ENCODE peak calls at places on chromosomes 13 and 19, in eight cellular contexts. One of them, this sample, is unnamed.

GRCh38 chr13:94556016-94556415 is 39.9 kb downstream of the TGDS start:
- DNase-seq in progenitor cell of endocrine pancreas: no peak
- DNase-seq in GM06990: no peak
- DNase-seq in heart left ventricle: no peak
- DNase-seq in neural crest cell: no peak
- DNase-seq in Peyer's patch: no peak
- DNase-seq in fibroblast of lung: no peak
- DNase-seq in CD8-positive, alpha-beta T cell: no peak
- DNase-seq in this sample: no peak

GRCh38 chr13:113663934-113664333 is 3.1 kb upstream of the GRK1 start:
- DNase-seq in progenitor cell of endocrine pancreas: no peak
- DNase-seq in GM06990: no peak
- DNase-seq in heart left ventricle: no peak
- DNase-seq in neural crest cell: no peak
- DNase-seq in Peyer's patch: peak
- DNase-seq in fibroblast of lung: peak
- DNase-seq in CD8-positive, alpha-beta T cell: no peak
- DNase-seq in this sample: no peak

GRCh38 chr13:41546372-41547252 is 89.3 kb downstream of the RGCC start:
- DNase-seq in progenitor cell of endocrine pancreas: no peak
- DNase-seq in GM06990: no peak
- DNase-seq in heart left ventricle: no peak
- DNase-seq in neural crest cell: no peak
- DNase-seq in Peyer's patch: no peak
- DNase-seq in fibroblast of lung: peak
- DNase-seq in CD8-positive, alpha-beta T cell: no peak
- DNase-seq in this sample: no peak

GRCh38 chr19:17339088-17339741 is 1.9 kb downstream of the GTPBP3 start:
- DNase-seq in progenitor cell of endocrine pancreas: no peak
- DNase-seq in GM06990: no peak
- DNase-seq in heart left ventricle: no peak
- DNase-seq in neural crest cell: no peak
- DNase-seq in Peyer's patch: no peak
- DNase-seq in fibroblast of lung: no peak
- DNase-seq in CD8-positive, alpha-beta T cell: no peak
- DNase-seq in this sample: no peak

GRCh38 chr13:62512194-62513141 is 1096.8 kb upstream of the PCDH20 start:
- DNase-seq in progenitor cell of endocrine pancreas: no peak
- DNase-seq in GM06990: peak
- DNase-seq in heart left ventricle: no peak
- DNase-seq in neural crest cell: peak
- DNase-seq in Peyer's patch: peak
- DNase-seq in fibroblast of lung: peak
- DNase-seq in CD8-positive, alpha-beta T cell: no peak
- DNase-seq in this sample: peak

GRCh38 chr13:49296659-49297058 is 48.9 kb downstream of the CDADC1 start:
- DNase-seq in progenitor cell of endocrine pancreas: no peak
- DNase-seq in GM06990: no peak
- DNase-seq in heart left ventricle: no peak
- DNase-seq in neural crest cell: no peak
- DNase-seq in Peyer's patch: no peak
- DNase-seq in fibroblast of lung: no peak
- DNase-seq in CD8-positive, alpha-beta T cell: no peak
- DNase-seq in this sample: no peak

GRCh38 chr13:24182703-24183081 is 22.2 kb downstream of the SPATA13 start:
- DNase-seq in progenitor cell of endocrine pancreas: no peak
- DNase-seq in GM06990: no peak
- DNase-seq in heart left ventricle: no peak
- DNase-seq in neural crest cell: no peak
- DNase-seq in Peyer's patch: no peak
- DNase-seq in fibroblast of lung: no peak
- DNase-seq in CD8-positive, alpha-beta T cell: no peak
- DNase-seq in this sample: no peak

GRCh38 chr13:75481176-75482069 is 546 bp downstream of the TBC1D4 start:
- DNase-seq in progenitor cell of endocrine pancreas: peak
- DNase-seq in GM06990: peak
- DNase-seq in heart left ventricle: peak
- DNase-seq in neural crest cell: peak
- DNase-seq in Peyer's patch: peak
- DNase-seq in fibroblast of lung: peak
- DNase-seq in CD8-positive, alpha-beta T cell: no peak
- DNase-seq in this sample: peak

GRCh38 chr13:113942591-113943103 is 31.2 kb downstream of the C13orf46 start:
- DNase-seq in progenitor cell of endocrine pancreas: no peak
- DNase-seq in GM06990: no peak
- DNase-seq in heart left ventricle: no peak
- DNase-seq in neural crest cell: no peak
- DNase-seq in Peyer's patch: peak
- DNase-seq in fibroblast of lung: no peak
- DNase-seq in CD8-positive, alpha-beta T cell: no peak
- DNase-seq in this sample: no peak

GRCh38 chr19:16067205-16067938 is 8.9 kb upstream of the TPM4 start:
- DNase-seq in progenitor cell of endocrine pancreas: no peak
- DNase-seq in GM06990: no peak
- DNase-seq in heart left ventricle: no peak
- DNase-seq in neural crest cell: no peak
- DNase-seq in Peyer's patch: peak
- DNase-seq in fibroblast of lung: peak
- DNase-seq in CD8-positive, alpha-beta T cell: no peak
- DNase-seq in this sample: no peak

GRCh38 chr19:7500811-7501450 is 12.1 kb upstream of the PEX11G start:
- DNase-seq in progenitor cell of endocrine pancreas: peak
- DNase-seq in GM06990: no peak
- DNase-seq in heart left ventricle: no peak
- DNase-seq in neural crest cell: peak
- DNase-seq in Peyer's patch: peak
- DNase-seq in fibroblast of lung: no peak
- DNase-seq in CD8-positive, alpha-beta T cell: no peak
- DNase-seq in this sample: peak

GRCh38 chr19:39845621-39846175 is 481 bp downstream of the FBL start:
- DNase-seq in progenitor cell of endocrine pancreas: no peak
- DNase-seq in GM06990: peak
- DNase-seq in heart left ventricle: peak
- DNase-seq in neural crest cell: no peak
- DNase-seq in Peyer's patch: no peak
- DNase-seq in fibroblast of lung: no peak
- DNase-seq in CD8-positive, alpha-beta T cell: no peak
- DNase-seq in this sample: no peak

GRCh38 chr13:112869202-112870061 is 99.6 kb upstream of the MCF2L start:
- DNase-seq in progenitor cell of endocrine pancreas: no peak
- DNase-seq in GM06990: no peak
- DNase-seq in heart left ventricle: no peak
- DNase-seq in neural crest cell: no peak
- DNase-seq in Peyer's patch: no peak
- DNase-seq in fibroblast of lung: peak
- DNase-seq in CD8-positive, alpha-beta T cell: no peak
- DNase-seq in this sample: no peak

GRCh38 chr19:2235396-2236284 is 489 bp downstream of the PLEKHJ1 start:
- DNase-seq in progenitor cell of endocrine pancreas: peak
- DNase-seq in GM06990: no peak
- DNase-seq in heart left ventricle: peak
- DNase-seq in neural crest cell: no peak
- DNase-seq in Peyer's patch: peak
- DNase-seq in fibroblast of lung: no peak
- DNase-seq in CD8-positive, alpha-beta T cell: no peak
- DNase-seq in this sample: no peak

GRCh38 chr19:35279985-35280821 is 2.1 kb upstream of the HAMP start:
- DNase-seq in progenitor cell of endocrine pancreas: no peak
- DNase-seq in GM06990: no peak
- DNase-seq in heart left ventricle: no peak
- DNase-seq in neural crest cell: no peak
- DNase-seq in Peyer's patch: no peak
- DNase-seq in fibroblast of lung: no peak
- DNase-seq in CD8-positive, alpha-beta T cell: no peak
- DNase-seq in this sample: no peak

GRCh38 chr19:45630463-45630862 is 8.7 kb downstream of the EML2 start:
- DNase-seq in progenitor cell of endocrine pancreas: no peak
- DNase-seq in GM06990: peak
- DNase-seq in heart left ventricle: no peak
- DNase-seq in neural crest cell: no peak
- DNase-seq in Peyer's patch: no peak
- DNase-seq in fibroblast of lung: peak
- DNase-seq in CD8-positive, alpha-beta T cell: no peak
- DNase-seq in this sample: no peak

GRCh38 chr13:70339738-70340137 is 231.5 kb upstream of the KLHL1 start:
- DNase-seq in progenitor cell of endocrine pancreas: no peak
- DNase-seq in GM06990: no peak
- DNase-seq in heart left ventricle: no peak
- DNase-seq in neural crest cell: no peak
- DNase-seq in Peyer's patch: no peak
- DNase-seq in fibroblast of lung: no peak
- DNase-seq in CD8-positive, alpha-beta T cell: no peak
- DNase-seq in this sample: peak
- TF ChIP-seq CTCF in progenitor cell of endocrine pancreas: peak
- TF ChIP-seq CTCF in GM06990: peak
- TF ChIP-seq CTCF in heart left ventricle: no peak
- TF ChIP-seq CTCF in neural crest cell: peak
- TF ChIP-seq CTCF in Peyer's patch: peak
- TF ChIP-seq CTCF in fibroblast of lung: no peak
- TF ChIP-seq CTCF in CD8-positive, alpha-beta T cell: no peak
- TF ChIP-seq CTCF in this sample: peak

DNA sequence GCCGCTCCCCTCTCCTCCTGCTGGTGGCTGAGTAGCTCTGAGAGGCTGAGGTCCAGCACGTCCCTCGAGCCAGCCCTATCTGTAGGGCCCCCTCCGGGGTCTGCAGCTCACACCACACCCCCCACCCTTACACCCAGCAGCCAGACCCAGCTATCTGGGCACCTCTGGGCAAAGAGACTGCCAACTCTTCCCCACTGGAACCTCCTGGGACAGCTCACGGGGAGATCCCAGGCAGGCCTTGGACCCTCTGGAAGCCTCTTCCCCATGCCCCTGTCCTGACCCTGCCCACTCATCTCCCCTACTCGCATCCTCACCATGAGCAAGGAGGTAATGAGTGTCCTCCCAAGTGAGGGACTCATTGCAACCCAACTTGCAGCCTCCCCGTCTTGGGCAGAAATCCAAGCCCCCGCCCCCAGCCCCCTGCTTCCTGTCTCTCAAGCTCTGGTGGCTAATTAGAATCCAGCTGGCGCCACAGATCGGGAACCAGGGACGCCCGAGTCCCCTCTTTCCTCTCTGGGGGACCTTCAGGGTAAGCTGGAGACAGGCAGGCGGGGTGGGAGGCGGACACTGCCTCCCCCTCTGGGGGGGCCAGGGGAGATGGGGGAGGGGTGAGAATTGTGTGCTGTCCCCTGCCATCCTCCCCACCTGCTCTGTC is 22.1 kb downstream of the ADGRL1 start:
- DNase-seq in progenitor cell of endocrine pancreas: no peak
- DNase-seq in GM06990: no peak
- DNase-seq in heart left ventricle: no peak
- DNase-seq in neural crest cell: no peak
- DNase-seq in Peyer's patch: no peak
- DNase-seq in fibroblast of lung: no peak
- DNase-seq in CD8-positive, alpha-beta T cell: no peak
- DNase-seq in this sample: no peak
- TF ChIP-seq CTCF in progenitor cell of endocrine pancreas: no peak
- TF ChIP-seq CTCF in GM06990: no peak
- TF ChIP-seq CTCF in heart left ventricle: no peak
- TF ChIP-seq CTCF in neural crest cell: no peak
- TF ChIP-seq CTCF in Peyer's patch: no peak
- TF ChIP-seq CTCF in fibroblast of lung: no peak
- TF ChIP-seq CTCF in CD8-positive, alpha-beta T cell: no peak
- TF ChIP-seq CTCF in this sample: no peak

DNA sequence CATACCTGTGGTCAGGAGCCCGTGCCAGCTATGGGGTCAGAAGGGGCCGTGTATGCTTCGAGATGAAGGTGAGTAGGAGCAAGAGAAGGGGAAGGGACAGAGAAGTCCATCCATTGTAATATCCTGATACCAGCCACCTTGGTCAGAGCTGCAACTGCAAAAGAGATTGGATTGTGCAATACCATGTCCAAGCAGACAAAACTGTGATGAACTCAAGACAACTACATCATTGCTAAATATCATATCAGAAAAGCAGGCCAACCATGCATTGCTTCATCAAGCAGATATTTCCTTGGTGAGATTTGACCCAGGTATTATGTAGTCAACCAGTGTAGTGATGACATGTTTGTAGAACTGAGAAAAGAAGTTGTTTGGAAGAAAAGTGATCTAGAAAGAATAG is 12.1 kb downstream of the HNRNPUL1 start:
- DNase-seq in progenitor cell of endocrine pancreas: no peak
- DNase-seq in GM06990: no peak
- DNase-seq in heart left ventricle: no peak
- DNase-seq in neural crest cell: no peak
- DNase-seq in Peyer's patch: no peak
- DNase-seq in fibroblast of lung: peak
- DNase-seq in CD8-positive, alpha-beta T cell: no peak
- DNase-seq in this sample: no peak
- TF ChIP-seq CTCF in progenitor cell of endocrine pancreas: no peak
- TF ChIP-seq CTCF in GM06990: no peak
- TF ChIP-seq CTCF in heart left ventricle: no peak
- TF ChIP-seq CTCF in neural crest cell: no peak
- TF ChIP-seq CTCF in Peyer's patch: no peak
- TF ChIP-seq CTCF in fibroblast of lung: no peak
- TF ChIP-seq CTCF in CD8-positive, alpha-beta T cell: no peak
- TF ChIP-seq CTCF in this sample: no peak

GRCh38 chr13:76668716-76669115 is 217.5 kb downstream of the KCTD12 start:
- DNase-seq in progenitor cell of endocrine pancreas: no peak
- DNase-seq in GM06990: no peak
- DNase-seq in heart left ventricle: no peak
- DNase-seq in neural crest cell: no peak
- DNase-seq in Peyer's patch: no peak
- DNase-seq in fibroblast of lung: no peak
- DNase-seq in CD8-positive, alpha-beta T cell: no peak
- DNase-seq in this sample: no peak
- TF ChIP-seq CTCF in progenitor cell of endocrine pancreas: no peak
- TF ChIP-seq CTCF in GM06990: no peak
- TF ChIP-seq CTCF in heart left ventricle: no peak
- TF ChIP-seq CTCF in neural crest cell: no peak
- TF ChIP-seq CTCF in Peyer's patch: no peak
- TF ChIP-seq CTCF in fibroblast of lung: no peak
- TF ChIP-seq CTCF in CD8-positive, alpha-beta T cell: no peak
- TF ChIP-seq CTCF in this sample: no peak

GRCh38 chr19:14496029-14496848 is at the start of gene GIPC1:
- DNase-seq in progenitor cell of endocrine pancreas: peak
- DNase-seq in GM06990: peak
- DNase-seq in heart left ventricle: peak
- DNase-seq in neural crest cell: peak
- DNase-seq in Peyer's patch: peak
- DNase-seq in fibroblast of lung: peak
- DNase-seq in CD8-positive, alpha-beta T cell: peak
- DNase-seq in this sample: peak
- TF ChIP-seq CTCF in progenitor cell of endocrine pancreas: no peak
- TF ChIP-seq CTCF in GM06990: no peak
- TF ChIP-seq CTCF in heart left ventricle: no peak
- TF ChIP-seq CTCF in neural crest cell: no peak
- TF ChIP-seq CTCF in Peyer's patch: no peak
- TF ChIP-seq CTCF in fibroblast of lung: no peak
- TF ChIP-seq CTCF in CD8-positive, alpha-beta T cell: no peak
- TF ChIP-seq CTCF in this sample: no peak

GRCh38 chr19:51654783-51655182 is 8.2 kb upstream of the SIGLEC14 start:
- DNase-seq in progenitor cell of endocrine pancreas: no peak
- DNase-seq in GM06990: no peak
- DNase-seq in heart left ventricle: no peak
- DNase-seq in neural crest cell: no peak
- DNase-seq in Peyer's patch: no peak
- DNase-seq in fibroblast of lung: no peak
- DNase-seq in CD8-positive, alpha-beta T cell: no peak
- DNase-seq in this sample: no peak
- TF ChIP-seq CTCF in progenitor cell of endocrine pancreas: no peak
- TF ChIP-seq CTCF in GM06990: no peak
- TF ChIP-seq CTCF in heart left ventricle: no peak
- TF ChIP-seq CTCF in neural crest cell: no peak
- TF ChIP-seq CTCF in Peyer's patch: no peak
- TF ChIP-seq CTCF in fibroblast of lung: no peak
- TF ChIP-seq CTCF in CD8-positive, alpha-beta T cell: no peak
- TF ChIP-seq CTCF in this sample: no peak

GRCh38 chr13:106376411-106377112 is 158.9 kb downstream of the EFNB2 start:
- DNase-seq in progenitor cell of endocrine pancreas: no peak
- DNase-seq in GM06990: no peak
- DNase-seq in heart left ventricle: no peak
- DNase-seq in neural crest cell: no peak
- DNase-seq in Peyer's patch: no peak
- DNase-seq in fibroblast of lung: peak
- DNase-seq in CD8-positive, alpha-beta T cell: no peak
- DNase-seq in this sample: no peak
- TF ChIP-seq CTCF in progenitor cell of endocrine pancreas: no peak
- TF ChIP-seq CTCF in GM06990: no peak
- TF ChIP-seq CTCF in heart left ventricle: no peak
- TF ChIP-seq CTCF in neural crest cell: no peak
- TF ChIP-seq CTCF in Peyer's patch: no peak
- TF ChIP-seq CTCF in fibroblast of lung: peak
- TF ChIP-seq CTCF in CD8-positive, alpha-beta T cell: no peak
- TF ChIP-seq CTCF in this sample: peak

This sample was measured in endothelial cell.